ENCODE peak calls at places on chromosome 10, in eight cellular contexts. Q is NCI-H1436; Y is activated CD8-positive, alpha-beta memory T cell treated with anti-CD3 and anti-CD28 coated beads, Interleukin-2, amount 50 U/mL, for 4 hours; X is WERI-Rb-1; Z is psoas muscle; S is DMS 273 treated with DMSO at 0.1 percent for 48 hours; I is NCI-H1048; A is Caki2. B is an unnamed sample.

GRCh38 chr10:103716206-103717160 is 138.9 kb downstream of the SH3PXD2A start:
- DNase-seq in S (no peak), I (no peak), Z (no peak), Y (no peak), Q (no peak), A (no peak), X (no peak), B (peak)

GRCh38 chr10:97943294-97943693 is 87.1 kb downstream of the CRTAC1 start:
- DNase-seq in X (no peak), Q (no peak), I (no peak), Z (no peak), S (no peak), Y (no peak), A (no peak), B (no peak)

GRCh38 chr10:51171946-51172345 is 97.7 kb downstream of the PRKG1 start:
- DNase-seq in Y (no peak), A (no peak), I (no peak), Z (no peak), S (no peak), X (no peak), Q (no peak), B (no peak)

GRCh38 chr10:51272580-51272979 is 198.3 kb downstream of the PRKG1 start:
- DNase-seq in Y (no peak), A (no peak), X (no peak), Q (no peak), S (no peak), Z (no peak), I (no peak), B (no peak)

GRCh38 chr10:43681721-43682120 is 33.0 kb upstream of the ZNF32 start:
- DNase-seq in Y (no peak), I (no peak), S (no peak), X (no peak), A (no peak), Z (no peak), Q (no peak), B (no peak)

GRCh38 chr10:110667620-110668343 is 23.6 kb downstream of the RBM20 start:
- DNase-seq in Q (no peak), A (peak), Z (peak), I (no peak), X (no peak), Y (no peak), S (no peak), B (no peak)

GRCh38 chr10:69468771-69469129 is 17.5 kb downstream of the TSPAN15 start:
- DNase-seq in Y (no peak), S (no peak), Q (no peak), I (no peak), Z (no peak), A (no peak), X (no peak), B (no peak)

GRCh38 chr10:91307489-91307888 is 87.0 kb downstream of the PCGF5 start:
- DNase-seq in Y (no peak), S (no peak), X (no peak), Z (no peak), Q (no peak), I (no peak), A (no peak), B (no peak)

GRCh38 chr10:70418229-70418628 is 14.3 kb downstream of the EIF4EBP2 start:
- DNase-seq in A (no peak), Q (no peak), X (no peak), S (no peak), Z (no peak), Y (no peak), I (no peak), B (no peak)

GRCh38 chr10:92972066-92972870 is 88.3 kb upstream of the CYP26C1 start:
- DNase-seq in A (peak), Y (no peak), Z (no peak), S (no peak), I (no peak), Q (no peak), X (no peak), B (peak)

GRCh38 chr10:94043431-94043990 is 49.8 kb downstream of the PLCE1 start:
- DNase-seq in X (no peak), Y (no peak), A (no peak), S (no peak), Q (no peak), I (no peak), Z (no peak), B (no peak)